ENCODE peak calls at places on chromosomes 3 and 15, in nine cellular contexts. T, R, O, X, A, Q, Y, F and L are unnamed samples.

GRCh38 chr15:33425149-33425548 is 114.4 kb downstream of the RYR3 start:
- DNase-seq in R (no peak), F (no peak), O (no peak), A (no peak), Q (no peak), Y (no peak), X (no peak), T (no peak), L (no peak)

GRCh38 chr3:4821331-4821730 is 157.9 kb upstream of the BHLHE40 start:
- DNase-seq in Y (no peak), A (no peak), F (no peak), Q (no peak), R (no peak), O (peak), T (no peak), X (no peak), L (no peak)

GRCh38 chr3:111269782-111270181 is 198.2 kb downstream of the NECTIN3 start:
- DNase-seq in F (no peak), A (no peak), Q (no peak), Y (no peak), O (no peak), R (no peak), X (no peak), T (no peak), L (no peak)

GRCh38 chr15:31136612-31137328 is 35.2 kb upstream of the TRPM1 start:
- DNase-seq in Q (no peak), Y (no peak), A (no peak), X (no peak), R (no peak), T (no peak), F (no peak), O (no peak), L (no peak)

GRCh38 chr3:102140116-102140515 is 290.8 kb downstream of the NFKBIZ start:
- DNase-seq in O (no peak), A (no peak), X (no peak), Q (no peak), F (no peak), R (no peak), Y (no peak), T (no peak), L (no peak)

GRCh38 chr3:112360574-112360973 is 27.6 kb downstream of the CD200 start:
- DNase-seq in R (no peak), A (no peak), F (no peak), Y (no peak), Q (no peak), O (peak), X (no peak), T (no peak), L (no peak)

GRCh38 chr3:132407025-132407424 is 10.3 kb upstream of the DNAJC13 start:
- DNase-seq in A (no peak), Q (no peak), T (no peak), X (no peak), Y (no peak), R (no peak), F (no peak), O (no peak), L (no peak)

GRCh38 chr15:23518104-23518503 is 47.4 kb upstream of the MKRN3 start:
- DNase-seq in Y (no peak), O (peak), Q (no peak), R (no peak), F (no peak), T (no peak), A (no peak), X (no peak), L (no peak)

GRCh38 chr3:42894693-42895092 is 11.2 kb upstream of the ZNF662 start:
- DNase-seq in X (no peak), A (no peak), O (no peak), Y (no peak), T (no peak), Q (no peak), R (no peak), F (no peak), L (no peak)

GRCh38 chr15:22936577-22937472 is 43.3 kb downstream of the CYFIP1 start:
- DNase-seq in T (no peak), F (no peak), Q (no peak), O (no peak), R (no peak), X (no peak), Y (no peak), A (no peak), L (no peak)

GRCh38 chr15:60326824-60327654 is 70.7 kb downstream of the ANXA2 start:
- DNase-seq in F (peak), Q (peak), O (peak), T (peak), Y (peak), R (no peak), A (peak), X (peak), L (peak)

GRCh38 chr3:168620854-168621253 is 525.1 kb upstream of the GOLIM4 start:
- DNase-seq in X (no peak), A (peak), F (peak), O (peak), Y (peak), T (peak), Q (no peak), R (no peak), L (peak)

GRCh38 chr15:39997031-39997430 is 42.0 kb downstream of the SRP14 start:
- DNase-seq in T (no peak), R (no peak), Y (no peak), X (no peak), A (no peak), Q (no peak), F (no peak), O (peak), L (no peak)

GRCh38 chr15:32898991-32899613 is 181.3 kb downstream of the GREM1 start:
- DNase-seq in R (no peak), F (peak), A (no peak), T (peak), Y (peak), X (no peak), O (no peak), Q (no peak), L (no peak)

GRCh38 chr3:2856793-2857135 is 253.4 kb downstream of the IL5RA start:
- DNase-seq in F (no peak), R (no peak), A (no peak), O (no peak), X (no peak), Q (no peak), T (no peak), Y (no peak), L (no peak)

GRCh38 chr3:183502782-183503181 is 52.7 kb downstream of the KLHL6 start:
- DNase-seq in X (peak), R (no peak), O (peak), A (no peak), Y (no peak), F (peak), Q (no peak), T (peak), L (no peak)

GRCh38 chr3:132006605-132007204 is 28.1 kb downstream of the CPNE4 start:
- DNase-seq in F (peak), R (no peak), O (peak), A (peak), Y (peak), Q (peak), X (peak), T (no peak), L (peak)

GRCh38 chr3:147381610-147382009 is 24.7 kb downstream of the ZIC4 start:
- DNase-seq in O (no peak), T (no peak), F (no peak), R (no peak), A (no peak), X (no peak), Q (no peak), Y (no peak), L (no peak)

GRCh38 chr15:43776718-43777292 is at the start of gene ELL3:
- DNase-seq in Q (peak), R (peak), F (peak), O (peak), T (peak), Y (peak), X (peak), A (peak), L (no peak)

GRCh38 chr3:190644035-190644434 is 130.2 kb downstream of the IL1RAP start:
- DNase-seq in O (no peak), R (no peak), Q (no peak), Y (no peak), X (no peak), T (no peak), F (no peak), A (no peak), L (no peak)

GRCh38 chr3:72068621-72069020 is 283.7 kb upstream of the PROK2 start:
- DNase-seq in Y (no peak), F (no peak), T (no peak), A (no peak), Q (no peak), R (no peak), X (no peak), O (peak), L (peak)

GRCh38 chr15:80317389-80318169 is 65.6 kb upstream of the CTXND1 start:
- DNase-seq in A (no peak), T (no peak), O (peak), R (no peak), Q (no peak), Y (no peak), F (no peak), X (no peak), L (peak)

GRCh38 chr3:115549111-115549510 is 74.2 kb upstream of the GAP43 start:
- DNase-seq in A (no peak), O (no peak), X (no peak), R (no peak), T (no peak), Y (no peak), F (no peak), Q (no peak), L (no peak)

GRCh38 chr3:55692958-55693558 is 206.0 kb upstream of the WNT5A start:
- DNase-seq in Q (no peak), X (no peak), F (no peak), Y (no peak), T (no peak), O (peak), R (no peak), A (peak), L (no peak)

GRCh38 chr3:31732548-31732947 is 199.8 kb downstream of the STT3B start:
- DNase-seq in Q (no peak), F (peak), Y (no peak), R (no peak), T (no peak), O (no peak), A (peak), X (no peak), L (no peak)

GRCh38 chr15:80594091-80594889 is 100.8 kb upstream of the ABHD17C start:
- DNase-seq in R (no peak), T (no peak), A (no peak), X (no peak), O (no peak), F (no peak), Y (no peak), Q (no peak), L (no peak)

GRCh38 chr3:184585545-184585944 is 24.0 kb downstream of the EPHB3 start:
- DNase-seq in R (no peak), T (no peak), F (no peak), Q (no peak), O (no peak), Y (no peak), X (no peak), A (no peak), L (no peak)

GRCh38 chr3:71208273-71209095 is 375.0 kb downstream of the FOXP1 start:
- DNase-seq in R (no peak), A (no peak), Y (no peak), X (no peak), T (peak), O (peak), Q (no peak), F (no peak), L (no peak)

GRCh38 chr15:63088532-63089245 is 33.0 kb upstream of the LACTB start:
- DNase-seq in T (no peak), F (peak), X (no peak), Y (no peak), A (no peak), Q (no peak), R (no peak), O (no peak), L (no peak)

GRCh38 chr3:4804161-4805058 is 174.8 kb upstream of the BHLHE40 start:
- DNase-seq in T (no peak), Y (no peak), O (no peak), X (no peak), A (no peak), R (no peak), F (no peak), Q (no peak), L (no peak)